ENCODE peak calls at places on chromosomes 1 and 21, in six cellular contexts. G, Z, N, M, Y and X are unnamed samples.

GRCh38 chr1:55276671-55277376 is 61.7 kb upstream of the USP24 start:
- DNase-seq in G (no peak), Z (no peak), N (no peak), M (no peak), Y (peak; percentile 18), X (no peak)

GRCh38 chr1:202189919-202190715 is 3.5 kb upstream of the LGR6 start:
- DNase-seq in G (no peak), Z (no peak), N (peak; percentile 6), M (peak; percentile 46), Y (peak; percentile 79), X (peak; percentile 65)

GRCh38 chr1:51070640-51071039 is 31.4 kb upstream of the C1orf185 start:
- DNase-seq in G (no peak), Z (no peak), N (peak; percentile 72), M (no peak), Y (no peak), X (no peak)

GRCh38 chr1:2787163-2787911 is 14.2 kb downstream of the TTC34 start:
- DNase-seq in G (no peak), Z (no peak), N (no peak), M (no peak), Y (no peak), X (no peak)

GRCh38 chr1:226772456-226773139 is 33.5 kb upstream of the ITPKB start:
- DNase-seq in G (no peak), Z (no peak), N (no peak), M (no peak), Y (no peak), X (no peak)

GRCh38 chr1:178031856-178032320 is 62.0 kb upstream of the RASAL2 start:
- DNase-seq in G (peak; percentile 86), Z (peak; percentile 80), N (peak; percentile 93), M (peak; percentile 86), Y (peak; percentile 88), X (peak; percentile 81)

GRCh38 chr1:231499148-231499763 is 29.2 kb upstream of the TSNAX start:
- DNase-seq in G (no peak), Z (no peak), N (no peak), M (no peak), Y (no peak), X (no peak)

GRCh38 chr1:216047821-216048220 is 375.4 kb downstream of the USH2A start:
- DNase-seq in G (no peak), Z (no peak), N (no peak), M (no peak), Y (no peak), X (no peak)

GRCh38 chr21:23542097-23542496 is 2065.2 kb downstream of the MRPL39 start:
- DNase-seq in G (no peak), Z (no peak), N (no peak), M (no peak), Y (no peak), X (no peak)

GRCh38 chr1:172758242-172758641 is 99.3 kb downstream of the FASLG start:
- DNase-seq in G (no peak), Z (no peak), N (no peak), M (no peak), Y (no peak), X (no peak)

GRCh38 chr1:160711528-160712311 is at the start of gene CD48:
- DNase-seq in G (no peak), Z (no peak), N (no peak), M (no peak), Y (no peak), X (no peak)

GRCh38 chr1:204084247-204084772 is 11.4 kb downstream of the SOX13 start:
- DNase-seq in G (peak; percentile 88), Z (no peak), N (no peak), M (no peak), Y (no peak), X (peak; percentile 98)

GRCh38 chr1:10867138-10867721 is 70.8 kb upstream of the CASZ1 start:
- DNase-seq in G (peak; percentile 90), Z (peak; percentile 70), N (peak; percentile 18), M (peak; percentile 45), Y (peak; percentile 83), X (peak; percentile 69)

GRCh38 chr1:64293820-64294219 is 90.4 kb downstream of the UBE2U start:
- DNase-seq in G (no peak), Z (no peak), N (no peak), M (no peak), Y (no peak), X (no peak)

GRCh38 chr1:39960461-39960958 is 5.6 kb downstream of the MFSD2A start:
- DNase-seq in G (no peak), Z (no peak), N (no peak), M (no peak), Y (no peak), X (no peak)

GRCh38 chr1:17439250-17440073 is at the start of gene RCC2:
- DNase-seq in G (peak; percentile 75), Z (peak; percentile 62), N (peak; percentile 80), M (peak; percentile 87), Y (peak; percentile 77), X (no peak)

GRCh38 chr1:11802616-11802972 is 3.2 kb downstream of the MTHFR start:
- DNase-seq in G (no peak), Z (no peak), N (peak; percentile 7), M (peak; percentile 45), Y (peak; percentile 35), X (peak; percentile 60)

GRCh38 chr1:37634554-37635308 is at the start of gene RSPO1:
- DNase-seq in G (peak; percentile 55), Z (peak; percentile 56), N (no peak), M (peak; percentile 21), Y (no peak), X (peak; percentile 47)

GRCh38 chr1:98102369-98103030 is 181.7 kb upstream of the DPYD start:
- DNase-seq in G (no peak), Z (no peak), N (peak; percentile 43), M (peak; percentile 31), Y (no peak), X (no peak)

GRCh38 chr1:2199042-2199810 is 4.7 kb upstream of the FAAP20 start:
- DNase-seq in G (peak; percentile 80), Z (peak; percentile 62), N (peak; percentile 85), M (peak; percentile 94), Y (peak; percentile 78), X (peak; percentile 89)

GRCh38 chr1:200751717-200752116 is 13.0 kb downstream of the CAMSAP2 start:
- DNase-seq in G (no peak), Z (no peak), N (peak; percentile 29), M (no peak), Y (peak; percentile 29), X (no peak)

GRCh38 chr1:200699871-200700270 is 30.2 kb upstream of the DDX59 start:
- DNase-seq in G (no peak), Z (no peak), N (peak; percentile 97), M (no peak), Y (peak; percentile 75), X (peak; percentile 65)

GRCh38 chr1:246320286-246320685 is 186.8 kb downstream of the SMYD3 start:
- DNase-seq in G (no peak), Z (no peak), N (peak; percentile 13), M (peak; percentile 18), Y (no peak), X (no peak)

DNA sequence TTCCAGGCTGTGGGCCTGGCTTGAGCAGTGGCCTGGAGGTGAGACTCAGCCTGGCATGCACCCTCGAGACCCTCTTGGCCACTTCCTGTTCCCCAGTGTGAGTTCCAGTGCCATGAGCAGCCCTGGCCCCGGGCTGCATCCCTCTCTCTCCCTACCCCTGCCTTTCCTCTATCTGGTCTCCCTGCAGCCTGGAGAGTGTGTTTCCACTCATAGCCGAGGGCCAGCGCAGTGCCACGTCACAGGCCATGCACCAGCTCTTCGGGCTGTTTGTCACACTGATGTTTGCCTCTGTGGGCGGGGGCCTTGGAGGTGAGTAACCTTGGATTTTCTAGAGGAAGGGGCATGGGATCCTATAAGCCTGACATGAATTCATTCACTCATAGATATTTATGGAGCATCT is 13.6 kb downstream of the RHBG start:
- DNase-seq in G (no peak), Z (no peak), N (no peak), M (no peak), Y (no peak), X (no peak)
- H3K27me3 ChIP-seq in G (peaks cover 19% of the 10 kb centered on the region), Z (peaks cover 39% of the 10 kb centered on the region), N (peaks cover 19% of the 10 kb centered on the region), M (peaks cover 26% of the 10 kb centered on the region), Y (no peaks in the 10 kb centered on the region), X (no peaks in the 10 kb centered on the region)

GRCh38 chr1:228308628-228309547 is 97.7 kb downstream of the TRIM11 start:
- DNase-seq in G (no peak), Z (no peak), N (no peak), M (no peak), Y (no peak), X (peak; percentile 45)
- H3K14ac ChIP-seq in G (no peak overlapping the region), Z (no peak overlapping the region), N (no peak overlapping the region), M (no peak overlapping the region), Y (no peak overlapping the region), X (no peak overlapping the region)

DNA sequence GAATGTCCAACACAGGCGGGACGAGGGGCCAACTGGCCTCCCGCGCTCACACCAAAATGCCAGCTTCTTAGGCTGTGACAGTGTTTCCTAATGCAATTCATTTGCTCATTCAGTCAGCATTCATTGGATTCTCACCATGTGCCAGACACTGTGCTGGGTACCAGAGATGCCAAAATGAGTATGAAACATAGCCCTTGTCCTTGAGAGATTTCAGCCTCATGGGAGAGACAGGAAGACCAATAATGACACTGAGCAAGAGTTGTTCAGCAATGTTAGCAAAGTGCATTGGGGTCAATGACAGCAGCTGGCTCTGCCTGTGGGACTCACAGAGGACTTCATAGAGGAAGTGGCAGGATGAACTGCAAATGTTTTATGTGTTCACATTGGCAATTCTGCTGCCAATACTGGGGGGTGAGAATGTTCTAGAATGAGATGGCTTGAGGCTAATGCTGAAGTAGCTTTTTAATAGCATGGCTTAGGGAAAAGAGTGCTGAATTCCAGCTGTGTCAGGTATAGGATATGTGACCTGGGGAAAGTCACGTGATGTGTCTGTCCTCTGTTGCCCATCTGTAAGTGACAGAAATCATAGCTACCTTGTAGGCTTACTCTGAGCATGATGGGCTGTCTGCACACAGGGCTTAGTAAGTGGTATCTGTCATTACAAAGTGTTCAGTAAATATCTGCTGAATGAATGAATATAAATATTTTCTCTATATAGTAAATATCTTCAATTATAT is 58.3 kb upstream of the KIF26B start:
- DNase-seq in G (no peak), Z (no peak), N (no peak), M (no peak), Y (no peak), X (no peak)
- H3K23ac ChIP-seq in G (no peak overlapping the region), Z (no peak overlapping the region), N (no peak overlapping the region), M (no peak overlapping the region), Y (no peak overlapping the region), X (no peak overlapping the region)

GRCh38 chr21:42807938-42808613 is 71.3 kb downstream of the WDR4 start:
- DNase-seq in G (peak; percentile 40), Z (no peak), N (no peak), M (no peak), Y (no peak), X (peak; percentile 68)
- H3K27me3 ChIP-seq in G (no peaks in the 10 kb centered on the region), Z (no peaks in the 10 kb centered on the region), N (peaks cover 33% of the 10 kb centered on the region), M (peaks cover 53% of the 10 kb centered on the region), Y (no peaks in the 10 kb centered on the region), X (no peaks in the 10 kb centered on the region)

GRCh38 chr1:109996476-109996875 is 11.9 kb downstream of the AHCYL1 start:
- DNase-seq in G (no peak), Z (no peak), N (peak; percentile 61), M (peak; percentile 88), Y (peak; percentile 100), X (no peak)
- H3K14ac ChIP-seq in G (no peak overlapping the region), Z (no peak overlapping the region), N (peak overlapping the region; percentile 28), M (no peak overlapping the region), Y (no peak overlapping the region), X (no peak overlapping the region)